ENCODE peak calls at places on chromosome 12, in four cellular contexts. N, P, C and S are unnamed samples.

GRCh38 chr12:63753743-63754142 is 26.0 kb upstream of the RXYLT1 start:
- DNase-seq in N (no peak), P (peak), C (no peak), S (no peak)

GRCh38 chr12:70609203-70609602 is 28.0 kb downstream of the PTPRB start:
- DNase-seq in N (no peak), P (no peak), C (no peak), S (no peak)

GRCh38 chr12:84911331-84912190 is 1.0 kb downstream of the SLC6A15 start:
- DNase-seq in N (peak), P (peak), C (peak), S (no peak)

GRCh38 chr12:46506198-46506597 is 133.6 kb upstream of the SLC38A2 start:
- DNase-seq in N (no peak), P (no peak), C (no peak), S (no peak)

GRCh38 chr12:117850048-117850447 is 118.7 kb downstream of the KSR2 start:
- DNase-seq in N (peak), P (peak), C (no peak), S (peak)

GRCh38 chr12:93813972-93814821 is 137.0 kb downstream of the CRADD start:
- DNase-seq in N (no peak), P (peak), C (peak), S (no peak)

GRCh38 chr12:38102197-38102596 is 214.4 kb upstream of the ALG10B start:
- DNase-seq in N (no peak), P (no peak), C (no peak), S (no peak)

GRCh38 chr12:113163030-113163360 is 13.5 kb downstream of the CFAP73 start:
- DNase-seq in N (no peak), P (no peak), C (no peak), S (no peak)

GRCh38 chr12:71958056-71958455 is 19.4 kb downstream of the TPH2 start:
- DNase-seq in N (no peak), P (peak), C (no peak), S (no peak)

GRCh38 chr12:62522984-62523383 is 56.4 kb downstream of the MON2 start:
- DNase-seq in N (no peak), P (peak), C (no peak), S (no peak)

GRCh38 chr12:90211017-90211416 is 502.4 kb upstream of the ATP2B1 start:
- DNase-seq in N (no peak), P (peak), C (no peak), S (no peak)

GRCh38 chr12:32178341-32179010 is 71.8 kb downstream of the BICD1 start:
- DNase-seq in N (no peak), P (no peak), C (no peak), S (no peak)

GRCh38 chr12:10220398-10221077 is 7.9 kb downstream of the GABARAPL1 start:
- DNase-seq in N (no peak), P (peak), C (peak), S (no peak)

GRCh38 chr12:70646850-70647249 is 9.6 kb upstream of the PTPRB start:
- DNase-seq in N (no peak), P (peak), C (no peak), S (no peak)

GRCh38 chr12:100671396-100672074 is 98.1 kb downstream of the GAS2L3 start:
- DNase-seq in N (no peak), P (no peak), C (no peak), S (no peak)